ENCODE peak calls at places on chromosomes 7 and 10, in five cellular contexts. A is NB4, U is WERI-Rb-1, J is GOT3, B is brain microvascular endothelial cell. H is an unnamed sample.

GRCh38 chr10:5551531-5552375 is 27.0 kb downstream of the CALML3 start:
- DNase-seq in U (no peak), A (peak), J (no peak), B (peak), H (peak)

GRCh38 chr7:121103579-121103978 is 115.1 kb downstream of the CPED1 start:
- DNase-seq in A (no peak), U (no peak), J (no peak), B (no peak), H (no peak)

GRCh38 chr7:40200791-40201190 is 66.0 kb downstream of the SUGCT start:
- DNase-seq in A (no peak), U (no peak), J (no peak), B (peak), H (no peak)

GRCh38 chr7:16803881-16804673 is 722 bp downstream of the AGR2 start:
- DNase-seq in U (no peak), B (no peak), A (no peak), J (no peak), H (peak)

GRCh38 chr10:132707776-132708171 is 78.2 kb downstream of the NKX6-2 start:
- DNase-seq in U (no peak), A (no peak), B (no peak), J (no peak), H (no peak)

GRCh38 chr10:24944512-24945255 is 7.7 kb downstream of the PRTFDC1 start:
- DNase-seq in A (peak), B (peak), J (no peak), U (peak), H (no peak)

GRCh38 chr10:113397031-113397430 is 155.8 kb upstream of the HABP2 start:
- DNase-seq in B (no peak), J (no peak), U (no peak), A (no peak), H (peak)

GRCh38 chr10:10530313-10530712 is 487.4 kb upstream of the CELF2 start:
- DNase-seq in U (no peak), A (no peak), B (no peak), J (no peak), H (no peak)

GRCh38 chr7:32169236-32169635 is 99.0 kb upstream of the PDE1C start:
- DNase-seq in A (no peak), B (no peak), U (no peak), J (no peak), H (no peak)

GRCh38 chr10:3961082-3961481 is 176.1 kb upstream of the KLF6 start:
- DNase-seq in B (no peak), A (no peak), J (no peak), U (no peak), H (no peak)

H was measured in left kidney.